ENCODE peak calls at places on chromosome 12, in six cellular contexts. B is NT2/D1, M is A549, W is heart right ventricle, E is fibroblast of lung, H is heart left ventricle. G is an unnamed sample. For H3K4me1, the result is how much of the 10 kb centered on the place peaks cover.

GRCh38 chr12:58030566-58031279 is 89.4 kb downstream of the ATP23 start:
- DNase-seq in H (no peak), M (no peak), E (peak), W (no peak), B (no peak), G (no peak)

GRCh38 chr12:122064780-122065588 is 13.6 kb upstream of the MLXIP start:
- DNase-seq in W (no peak), M (no peak), E (peak), H (no peak), B (no peak), G (no peak)

GRCh38 chr12:90058721-90059120 is 350.1 kb upstream of the ATP2B1 start:
- DNase-seq in B (no peak), E (peak), M (no peak), H (peak), W (peak), G (no peak)

GRCh38 chr12:18998343-18999270 is 130.9 kb upstream of the PLEKHA5 start:
- DNase-seq in M (no peak), E (peak), W (no peak), H (no peak), B (no peak), G (no peak)

GRCh38 chr12:45050751-45051489 is at the start of gene DBX2:
- DNase-seq in B (no peak), E (peak), M (no peak), H (no peak), W (no peak), G (no peak)

GRCh38 chr12:6193853-6194815 is 6.1 kb upstream of the CD9 start:
- DNase-seq in W (no peak), M (no peak), E (peak), H (no peak), B (peak), G (no peak)

GRCh38 chr12:5898874-5899273 is 46.2 kb downstream of the ANO2 start:
- DNase-seq in M (peak), H (no peak), B (no peak), W (no peak), E (no peak), G (no peak)

GRCh38 chr12:85057370-85057963 is 21.3 kb downstream of the LRRIQ1 start:
- DNase-seq in B (peak), M (peak), E (peak), H (no peak), W (peak), G (peak)

GRCh38 chr12:12898136-12898712 is 6.9 kb downstream of the GPRC5A start:
- DNase-seq in E (no peak), M (no peak), H (no peak), W (no peak), B (no peak), G (no peak)

GRCh38 chr12:41476499-41476898 is 288.4 kb downstream of the PDZRN4 start:
- DNase-seq in M (no peak), B (no peak), H (no peak), E (no peak), W (no peak), G (no peak)

GRCh38 chr12:67155863-67156262 is 113.3 kb upstream of the CAND1 start:
- DNase-seq in W (no peak), E (no peak), B (no peak), H (no peak), M (no peak), G (no peak)

GRCh38 chr12:26091837-26092236 is 33.0 kb downstream of the BHLHE41 start:
- DNase-seq in B (no peak), E (peak), H (no peak), M (no peak), W (no peak), G (no peak)

GRCh38 chr12:62802981-62803380 is 132.0 kb downstream of the PPM1H start:
- DNase-seq in E (peak), H (no peak), B (no peak), W (no peak), M (no peak), G (no peak)

GRCh38 chr12:22029991-22030390 is 16.0 kb upstream of the CMAS start:
- DNase-seq in E (no peak), W (no peak), B (no peak), H (no peak), M (no peak), G (no peak)

GRCh38 chr12:130568546-130568945 is 147.6 kb downstream of the RIMBP2 start:
- DNase-seq in E (no peak), M (no peak), H (no peak), B (no peak), W (no peak), G (no peak)

DNA sequence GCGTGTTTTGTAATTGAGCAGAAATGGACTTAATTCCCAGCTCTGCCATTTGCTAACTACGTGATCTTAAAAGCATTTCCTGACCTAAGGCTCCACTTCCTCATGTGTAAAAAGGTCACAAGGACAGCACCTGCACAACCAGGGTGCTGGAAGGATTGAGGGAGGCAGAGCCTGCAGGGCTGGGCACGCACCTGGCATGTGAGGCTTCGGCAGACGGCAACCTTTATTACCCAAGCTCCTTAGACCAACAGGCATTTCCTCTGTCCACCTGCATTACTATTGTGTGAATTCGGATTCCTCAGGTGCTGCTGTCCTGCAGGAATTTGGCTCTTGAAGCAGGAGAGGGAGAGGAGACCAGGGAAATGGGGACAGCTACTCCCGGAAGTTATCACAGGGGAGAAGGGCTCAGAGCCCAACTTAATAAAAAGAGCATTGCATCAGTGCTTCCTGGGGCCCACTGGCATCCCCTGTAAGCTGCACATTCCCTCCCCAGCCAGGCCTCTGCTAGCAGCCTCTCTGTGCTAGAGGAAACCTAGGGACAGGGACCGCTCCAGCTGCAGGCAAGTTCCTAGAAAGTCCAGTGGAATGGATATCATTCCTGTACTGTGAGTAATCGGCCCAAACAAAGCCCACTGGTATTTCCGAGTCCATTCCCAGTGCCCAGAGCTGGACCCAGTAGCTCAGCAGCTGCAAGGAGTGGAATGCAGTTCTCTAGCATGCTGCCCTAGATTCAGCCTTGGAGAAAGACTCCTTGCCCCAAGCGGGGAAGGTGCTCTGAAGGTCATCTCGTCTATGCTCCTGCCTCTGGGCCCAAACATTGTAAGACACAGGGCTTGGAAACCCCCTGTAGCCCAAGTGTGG is 157.1 kb upstream of the CCND2 start:
- DNase-seq in H (peak), W (peak), M (no peak), E (peak), B (no peak), G (no peak)
- H3K4me1 ChIP-seq in H (under half), W (under half), M (under half), E (under half), B (under half), G (under half)

GRCh38 chr12:110370732-110371141 is 32.8 kb downstream of the ANAPC7 start:
- DNase-seq in E (no peak), W (no peak), M (no peak), H (no peak), B (no peak), G (no peak)
- H3K4me1 ChIP-seq in E (under half), W (under half), M (under half), H (under half), B (under half), G (under half)

DNA sequence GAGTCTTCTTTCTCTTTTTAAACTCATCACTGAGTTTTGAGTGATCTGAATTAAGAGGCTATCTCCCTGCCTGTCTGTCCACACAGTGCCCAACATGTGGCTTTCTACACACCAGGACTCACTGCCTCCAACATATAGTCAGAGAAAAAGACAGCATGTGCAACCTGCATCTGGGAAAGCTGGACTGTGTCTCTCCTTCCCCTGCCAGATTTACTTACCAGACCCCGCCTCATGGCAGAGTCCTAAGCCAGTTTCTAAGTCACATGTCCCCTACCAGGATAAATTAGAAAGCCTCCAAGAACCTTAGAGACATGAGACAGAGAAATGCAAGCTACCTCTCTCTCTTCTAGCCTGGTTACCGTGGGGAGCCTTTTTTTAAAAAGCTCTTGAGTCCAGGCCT is 2.7 kb upstream of the HDAC7 start:
- DNase-seq in H (no peak), M (no peak), B (no peak), W (no peak), E (no peak), G (no peak)
- H3K4me1 ChIP-seq in H (half or more), M (half or more), B (under half), W (half or more), E (under half), G (under half)

GRCh38 chr12:52147367-52147972 is 44.3 kb downstream of the KRT80 start:
- DNase-seq in E (peak), W (peak), M (peak), B (no peak), H (peak), G (peak)

GRCh38 chr12:52148541-52149181 is 43.2 kb downstream of the KRT80 start:
- DNase-seq in H (no peak), W (no peak), B (no peak), M (peak), E (no peak), G (no peak)

GRCh38 chr12:52146822-52147366 is 44.9 kb downstream of the KRT80 start:
- DNase-seq in H (no peak), B (no peak), M (no peak), W (no peak), E (no peak), G (no peak)

GRCh38 chr12:52149182-52149641 is 42.6 kb downstream of the KRT80 start:
- DNase-seq in H (no peak), W (no peak), E (no peak), M (no peak), B (no peak), G (no peak)

GRCh38 chr12:52147983-52148540 is 43.8 kb downstream of the KRT80 start:
- DNase-seq in E (no peak), H (no peak), W (no peak), M (no peak), B (no peak), G (no peak)
- H3K4me1 ChIP-seq in E (under half), H (under half), W (under half), M (half or more), B (half or more), G (half or more)

G was measured in Panc1.